ENCODE peak calls at places on chromosomes 7 and 10, in four cellular contexts. B, V, H and W are unnamed samples.

GRCh38 chr10:13652860-13653259 is 66.1 kb downstream of the PRPF18 start:
- DNase-seq in H (no peak), B (no peak), V (no peak), W (no peak)

GRCh38 chr10:62011558-62011957 is 110.1 kb downstream of the ARID5B start:
- DNase-seq in H (no peak), V (no peak), B (no peak), W (no peak)

GRCh38 chr7:80699656-80700318 is 61.3 kb downstream of the CD36 start:
- DNase-seq in V (no peak), B (no peak), H (peak), W (no peak)

GRCh38 chr10:3248526-3249255 is 76.1 kb upstream of the PITRM1 start:
- DNase-seq in V (no peak), H (peak), B (no peak), W (no peak)

GRCh38 chr7:133434246-133434865 is 181.5 kb downstream of the EXOC4 start:
- DNase-seq in V (no peak), B (peak), H (peak), W (peak)

GRCh38 chr7:80273327-80273726 is 138.7 kb downstream of the GNAI1 start:
- DNase-seq in V (no peak), H (peak), B (no peak), W (no peak)

GRCh38 chr10:122181055-122181732 is 89.9 kb upstream of the BTBD16 start:
- DNase-seq in V (no peak), H (peak), B (no peak), W (no peak)

GRCh38 chr7:68547794-68548193 is 1050.5 kb upstream of the AUTS2 start:
- DNase-seq in V (no peak), H (no peak), B (no peak), W (no peak)

GRCh38 chr10:127702201-127702600 is 34.8 kb upstream of the FOXI2 start:
- DNase-seq in H (no peak), V (no peak), B (no peak), W (no peak)

GRCh38 chr7:47391726-47392125 is 190.2 kb downstream of the TNS3 start:
- DNase-seq in V (no peak), B (no peak), H (no peak), W (no peak)

GRCh38 chr7:8278183-8278582 is 16.2 kb upstream of the ICA1 start:
- DNase-seq in V (no peak), H (no peak), B (no peak), W (no peak)

GRCh38 chr7:8282871-8283270 is 20.9 kb upstream of the ICA1 start:
- DNase-seq in H (no peak), B (no peak), V (no peak), W (no peak)

GRCh38 chr7:8274589-8274988 is 12.6 kb upstream of the ICA1 start:
- DNase-seq in B (no peak), V (no peak), H (no peak), W (no peak)

GRCh38 chr7:8282162-8282561 is 20.2 kb upstream of the ICA1 start:
- DNase-seq in B (no peak), V (no peak), H (no peak), W (no peak)

DNA sequence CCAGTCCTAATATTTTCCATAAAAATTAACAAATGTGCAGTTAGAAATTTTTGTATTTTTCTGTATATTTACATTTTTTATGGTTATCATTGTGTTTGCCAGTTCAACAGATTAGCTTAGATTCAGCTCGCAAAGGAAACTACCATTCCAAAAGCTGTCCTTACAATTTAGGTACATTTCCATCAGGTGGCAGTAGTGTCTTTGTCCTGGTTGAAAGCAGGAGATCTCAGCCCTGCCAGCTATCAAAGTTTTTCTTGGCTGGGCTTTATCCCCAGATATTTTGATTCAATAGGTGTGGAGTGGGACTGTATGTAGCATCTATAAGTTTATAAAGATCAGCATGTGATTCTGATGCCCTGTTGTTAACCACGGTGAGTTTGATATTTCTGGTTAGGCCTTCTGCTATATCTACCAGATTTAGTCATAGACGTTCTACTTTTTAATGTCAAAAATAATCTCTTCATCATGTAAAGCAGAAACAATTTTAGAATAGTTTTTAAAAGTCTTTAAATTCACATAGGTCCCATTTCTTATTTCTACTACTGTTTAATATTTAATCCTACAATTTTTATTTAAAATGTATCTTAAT is 15.5 kb upstream of the ICA1 start:
- DNase-seq in H (no peak), B (no peak), V (no peak), W (peak)
- TF ChIP-seq CTCF in H (no peak), B (no peak), V (peak), W (peak)

DNA sequence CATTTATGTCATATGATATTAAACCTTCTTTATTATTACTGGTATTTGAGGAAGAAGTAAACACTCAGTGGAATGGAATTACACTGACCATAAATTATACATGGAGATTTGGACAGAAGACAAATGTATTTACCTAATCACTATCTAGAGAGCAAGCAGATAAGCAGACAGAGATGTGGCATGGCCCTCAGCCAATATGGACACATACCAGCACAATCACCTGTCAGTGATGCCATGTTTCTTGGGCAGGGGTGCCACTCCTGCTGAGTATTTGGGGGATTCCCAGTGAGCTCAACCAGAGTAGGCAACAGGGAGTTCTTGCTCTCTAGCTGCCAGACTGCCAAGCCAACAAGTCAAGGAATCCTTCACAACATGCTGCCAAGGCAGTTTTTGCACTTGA is 866.3 kb upstream of the LRRN3 start:
- DNase-seq in V (no peak), H (no peak), B (no peak), W (no peak)
- TF ChIP-seq CTCF in V (no peak), H (no peak), B (no peak), W (no peak)

GRCh38 chr10:1715821-1716220 is 21.5 kb downstream of the ADARB2 start:
- DNase-seq in B (no peak), V (peak), H (no peak), W (no peak)
- TF ChIP-seq CTCF in B (no peak), V (peak), H (no peak), W (peak)

GRCh38 chr10:133600657-133601056 is 25.9 kb downstream of the FRG2B start:
- DNase-seq in H (no peak), B (no peak), V (no peak), W (no peak)
- TF ChIP-seq CTCF in H (no peak), B (no peak), V (no peak), W (no peak)

GRCh38 chr7:93231264-93231663 is 902 bp upstream of the VPS50 start:
- DNase-seq in H (peak), V (no peak), B (no peak), W (no peak)

GRCh38 chr7:93232673-93233018 is 480 bp downstream of the VPS50 start:
- DNase-seq in V (no peak), H (peak), B (no peak), W (no peak)

GRCh38 chr7:93228302-93228701 is 2.0 kb upstream of the HEPACAM2 start:
- DNase-seq in V (no peak), H (peak), B (peak), W (peak)

GRCh38 chr7:93226310-93226709 is at the start of gene HEPACAM2:
- DNase-seq in H (no peak), B (no peak), V (no peak), W (no peak)

GRCh38 chr7:93231799-93232672 is at the start of gene VPS50:
- DNase-seq in H (peak), V (peak), B (peak), W (peak)
- TF ChIP-seq CTCF in H (no peak), V (no peak), B (no peak), W (no peak)

GRCh38 chr7:137790828-137791227 is 55.9 kb downstream of the DGKI start:
- DNase-seq in B (no peak), V (no peak), H (peak), W (no peak)

GRCh38 chr7:137789215-137789899 is 57.4 kb downstream of the DGKI start:
- DNase-seq in V (no peak), H (peak), B (no peak), W (no peak)

GRCh38 chr7:137791947-137792346 is 54.8 kb downstream of the DGKI start:
- DNase-seq in H (no peak), V (no peak), B (no peak), W (no peak)
- TF ChIP-seq CTCF in H (no peak), V (no peak), B (no peak), W (no peak)